ENCODE peak calls at places on chromosomes 16 and 17, in six cellular contexts. R is HepG2, C is right lobe of liver, D is stomach, M is heart left ventricle, G is esophagus squamous epithelium. N is an unnamed sample.

GRCh38 chr16:23124315-23124714 is 24.9 kb downstream of the USP31 start:
- DNase-seq in R (no peak), C (no peak), D (no peak), M (no peak), G (no peak), N (peak)

GRCh38 chr17:6532441-6532885 is 23.9 kb downstream of the PITPNM3 start:
- DNase-seq in R (no peak), C (no peak), D (no peak), M (no peak), G (no peak), N (no peak)

GRCh38 chr16:26672206-26672605 is 394.5 kb upstream of the C16orf82 start:
- DNase-seq in R (no peak), C (no peak), D (no peak), M (no peak), G (no peak), N (no peak)

GRCh38 chr16:29849505-29849904 is 13.5 kb downstream of the CDIPT start:
- DNase-seq in R (no peak), C (no peak), D (no peak), M (no peak), G (no peak), N (no peak)

GRCh38 chr16:57308041-57308440 is 23.6 kb upstream of the PLLP start:
- DNase-seq in R (no peak), C (no peak), D (peak), M (no peak), G (no peak), N (no peak)

GRCh38 chr17:20930065-20930760 is 112.6 kb downstream of the USP22 start:
- DNase-seq in R (no peak), C (no peak), D (no peak), M (no peak), G (no peak), N (no peak)

GRCh38 chr17:36994438-36994837 is 45.7 kb downstream of the AATF start:
- DNase-seq in R (no peak), C (no peak), D (no peak), M (no peak), G (no peak), N (no peak)

GRCh38 chr17:49218941-49219913 is 8.7 kb downstream of the ABI3 start:
- DNase-seq in R (no peak), C (peak), D (peak), M (peak), G (no peak), N (peak)

GRCh38 chr17:74848656-74849399 is 10.9 kb downstream of the GRIN2C start:
- DNase-seq in R (no peak), C (no peak), D (no peak), M (no peak), G (no peak), N (no peak)

GRCh38 chr17:2178798-2179505 is 124.0 kb downstream of the HIC1 start:
- DNase-seq in R (no peak), C (peak), D (no peak), M (peak), G (no peak), N (peak)

GRCh38 chr16:46688101-46688656 is 799 bp downstream of the VPS35 start:
- DNase-seq in R (no peak), C (peak), D (peak), M (no peak), G (no peak), N (no peak)

GRCh38 chr16:85475233-85475632 is 137.9 kb upstream of the GSE1 start:
- DNase-seq in R (no peak), C (no peak), D (no peak), M (no peak), G (no peak), N (no peak)

GRCh38 chr16:49854227-49855203 is 1.4 kb downstream of the ZNF423 start:
- DNase-seq in R (no peak), C (no peak), D (no peak), M (no peak), G (no peak), N (peak)

GRCh38 chr17:75835315-75835987 is 8.8 kb downstream of the UNC13D start:
- DNase-seq in R (no peak), C (no peak), D (no peak), M (no peak), G (no peak), N (no peak)

GRCh38 chr16:11296706-11297491 is 15.8 kb upstream of the PRM1 start:
- DNase-seq in R (peak), C (no peak), D (peak), M (no peak), G (no peak), N (no peak)

GRCh38 chr17:27670791-27671590 is 40.0 kb downstream of the LGALS9 start:
- DNase-seq in R (no peak), C (peak), D (no peak), M (no peak), G (no peak), N (no peak)

GRCh38 chr16:10868089-10868488 is 8.9 kb upstream of the CIITA start:
- DNase-seq in R (no peak), C (no peak), D (no peak), M (no peak), G (no peak), N (no peak)

GRCh38 chr17:32445075-32445427 is 741 bp downstream of the PSMD11 start:
- DNase-seq in R (peak), C (peak), D (peak), M (no peak), G (no peak), N (peak)
- TF ChIP-seq POLR2A in R (no peak), C (no peak), D (no peak), M (no peak), G (no peak), N (peak)

GRCh38 chr17:63622571-63623390 is 564 bp downstream of the MAP3K3 start:
- DNase-seq in R (peak), C (peak), D (peak), M (peak), G (peak), N (peak)
- TF ChIP-seq POLR2A in R (no peak), C (no peak), D (no peak), M (no peak), G (no peak), N (peak)

DNA sequence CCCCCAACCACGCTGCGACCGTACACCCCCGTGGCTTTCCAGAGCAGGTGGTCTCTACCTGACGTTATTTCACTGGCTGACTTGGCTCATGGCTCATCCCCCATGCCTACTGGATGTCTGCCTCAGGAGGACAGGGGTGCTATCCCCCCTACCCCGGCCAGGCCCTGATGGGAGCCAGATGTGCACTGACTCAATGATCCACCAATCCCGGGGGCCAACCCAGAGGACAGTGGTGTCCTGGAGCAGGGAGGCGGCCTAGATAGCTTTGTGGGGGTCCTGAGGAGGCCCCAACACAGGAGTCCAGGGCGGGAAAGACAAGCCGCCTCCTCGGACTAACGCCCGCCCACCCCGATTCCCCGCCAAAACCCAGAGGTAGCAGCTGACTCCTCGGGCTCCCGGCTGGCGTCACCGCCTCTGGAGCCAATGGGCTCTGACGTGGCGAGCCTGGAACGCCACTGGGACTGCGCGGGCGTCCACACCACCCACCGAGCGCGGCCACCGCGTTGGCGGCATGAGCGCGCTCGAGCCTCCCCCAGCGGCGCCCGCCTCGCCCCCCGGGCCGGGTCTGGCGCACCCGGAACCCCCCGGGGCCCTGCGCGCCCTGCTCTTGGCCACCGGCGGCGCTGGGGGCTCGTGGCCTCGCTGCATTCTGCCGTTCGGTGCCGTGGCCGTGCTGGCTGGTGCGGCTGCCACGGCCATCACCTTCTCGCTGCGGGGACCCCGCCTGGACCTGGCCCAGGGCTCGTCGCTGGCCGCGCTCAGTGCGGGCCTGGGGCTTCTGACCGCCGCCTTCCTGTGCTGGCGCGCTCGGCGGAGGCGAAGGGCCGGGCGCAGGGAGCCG is 3.6 kb upstream of the NTN3 start:
- DNase-seq in R (no peak), C (no peak), D (peak), M (peak), G (no peak), N (peak)
- TF ChIP-seq POLR2A in R (no peak), C (peak), D (no peak), M (peak), G (peak), N (peak)

GRCh38 chr16:67000384-67001158 is 12.2 kb downstream of the CES4A start:
- DNase-seq in R (no peak), C (peak), D (peak), M (peak), G (no peak), N (peak)
- TF ChIP-seq POLR2A in R (no peak), C (no peak), D (no peak), M (peak), G (peak), N (no peak)

N was measured in adrenal gland.